ENCODE peak calls at places on chromosomes 2 and 18, in six cellular contexts. E is pancreas, F is DND-41, J is tibial artery, B is stomach, X is K562. W is an unnamed sample.

GRCh38 chr18:65035701-65036100 is 715.1 kb upstream of the CDH7 start:
- DNase-seq in X (no peak), J (no peak), F (no peak), E (no peak), B (no peak), W (no peak)

GRCh38 chr2:180291060-180291459 is 284.0 kb upstream of the CWC22 start:
- DNase-seq in J (no peak), F (no peak), E (no peak), B (no peak), X (no peak), W (peak; percentile 58)

GRCh38 chr2:20603791-20604190 is 47.1 kb downstream of the HS1BP3 start:
- DNase-seq in X (no peak), B (peak; percentile 8), F (no peak), J (no peak), E (no peak), W (no peak)

GRCh38 chr2:206212673-206213513 is 53.2 kb downstream of the EEF1B2 start:
- DNase-seq in J (no peak), F (no peak), B (no peak), X (no peak), E (no peak), W (peak; percentile 62)

GRCh38 chr2:231395188-231396057 is at the start of gene B3GNT7:
- DNase-seq in B (peak; percentile 57), J (no peak), X (no peak), E (peak; percentile 39), F (no peak), W (no peak)

GRCh38 chr2:31365834-31366505 is 48.6 kb downstream of the XDH start:
- DNase-seq in B (no peak), F (no peak), J (no peak), X (no peak), E (no peak), W (no peak)

GRCh38 chr2:10526281-10526680 is 78.2 kb upstream of the ODC1 start:
- DNase-seq in F (no peak), E (no peak), B (no peak), J (no peak), X (no peak), W (no peak)

GRCh38 chr18:58572181-58572580 is 56.7 kb downstream of the ALPK2 start:
- DNase-seq in E (no peak), B (no peak), F (no peak), J (no peak), X (no peak), W (peak; percentile 99)

GRCh38 chr2:142868281-142868762 is 9.1 kb upstream of the KYNU start:
- DNase-seq in X (no peak), E (peak; percentile 8), J (peak; percentile 75), B (peak; percentile 77), F (no peak), W (no peak)

GRCh38 chr18:27715751-27716150 is 461.2 kb downstream of the CDH2 start:
- DNase-seq in E (no peak), J (no peak), F (peak; percentile 20), X (no peak), B (no peak), W (peak; percentile 70)

GRCh38 chr2:185255566-185255965 is 483.0 kb upstream of the FSIP2 start:
- DNase-seq in X (no peak), E (no peak), J (no peak), F (no peak), B (no peak), W (no peak)

GRCh38 chr18:68662779-68663178 is 52.1 kb downstream of the TMX3 start:
- DNase-seq in X (no peak), E (no peak), B (no peak), J (no peak), F (no peak), W (peak; percentile 20)

GRCh38 chr2:18125279-18125678 is 246.8 kb downstream of the KCNS3 start:
- DNase-seq in B (no peak), X (no peak), E (no peak), F (no peak), J (no peak), W (no peak)

GRCh38 chr18:22279741-22280452 is 110.5 kb downstream of the GATA6 start:
- DNase-seq in X (no peak), E (no peak), J (no peak), B (no peak), F (no peak), W (peak; percentile 73)

GRCh38 chr18:48790226-48790863 is 160.4 kb downstream of the SMAD7 start:
- DNase-seq in J (peak; percentile 92), B (peak; percentile 34), F (no peak), E (no peak), X (no peak), W (peak; percentile 76)

GRCh38 chr2:121705390-121705789 is 31.3 kb downstream of the NIFK start:
- DNase-seq in J (no peak), E (no peak), X (no peak), B (no peak), F (no peak), W (no peak)

GRCh38 chr18:62282188-62282629 is 42.9 kb upstream of the TNFRSF11A start:
- DNase-seq in F (no peak), B (no peak), E (no peak), X (no peak), J (no peak), W (peak; percentile 79)

GRCh38 chr2:197453914-197454398 is 604 bp downstream of the COQ10B start:
- DNase-seq in X (peak; percentile 28), B (peak; percentile 70), J (peak; percentile 83), F (no peak), E (peak; percentile 84), W (peak; percentile 95)

GRCh38 chr2:115075800-115076199 is 633.4 kb downstream of the DPP10 start:
- DNase-seq in B (no peak), F (no peak), J (no peak), E (no peak), X (no peak), W (no peak)

GRCh38 chr2:63669596-63669995 is 80.8 kb downstream of the MDH1 start:
- DNase-seq in J (no peak), E (no peak), B (no peak), X (no peak), F (no peak), W (peak; percentile 20)

GRCh38 chr2:144504191-144504590 is 15.7 kb downstream of the ZEB2 start:
- DNase-seq in B (no peak), J (no peak), X (no peak), E (no peak), F (no peak), W (no peak)

GRCh38 chr18:7464245-7464966 is 102.7 kb upstream of the PTPRM start:
- DNase-seq in E (no peak), F (no peak), J (no peak), B (no peak), X (no peak), W (no peak)

GRCh38 chr2:10494351-10495066 is 46.4 kb upstream of the ODC1 start:
- DNase-seq in J (no peak), F (no peak), X (no peak), E (no peak), B (peak; percentile 23), W (no peak)

GRCh38 chr2:165144315-165144714 is 59.5 kb downstream of the SCN3A start:
- DNase-seq in B (no peak), E (no peak), J (no peak), X (no peak), F (no peak), W (no peak)

GRCh38 chr2:17303054-17303453 is 215.2 kb downstream of the RAD51AP2 start:
- DNase-seq in J (no peak), E (no peak), F (no peak), X (no peak), B (no peak), W (peak; percentile 68)

DNA sequence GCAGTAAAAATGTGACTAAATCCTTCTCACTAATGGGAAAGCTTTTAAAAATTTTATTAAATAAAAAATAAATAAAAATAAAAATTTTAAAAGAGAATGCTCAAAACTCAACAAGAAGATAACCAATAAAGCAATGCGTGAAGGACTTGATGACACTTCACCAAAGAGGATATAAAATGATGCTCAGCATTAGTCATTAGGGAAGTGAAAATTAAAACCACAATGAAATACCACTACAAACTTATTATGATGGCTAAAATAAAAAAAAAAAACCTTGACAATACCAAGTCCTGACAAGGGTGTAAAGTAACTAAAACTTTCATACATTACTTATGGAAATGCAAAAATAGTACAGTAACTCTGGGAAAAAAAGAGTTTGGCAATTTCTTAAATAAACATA is 3.3 kb upstream of the WDR75 start:
- DNase-seq in X (no peak), B (no peak), E (no peak), F (no peak), J (no peak), W (no peak)
- H3K4me3 ChIP-seq in X (no peak overlapping the region), B (no peak overlapping the region), E (no peak overlapping the region), F (no peak overlapping the region), J (no peak overlapping the region), W (no peak overlapping the region)

GRCh38 chr2:37880546-37880945 is 44.5 kb upstream of the RMDN2 start:
- DNase-seq in X (no peak), F (no peak), J (no peak), E (no peak), B (no peak), W (no peak)
- TF ChIP-seq CTCF in X (no peak), F (peak; percentile 23), J (no peak), E (no peak), B (no peak), W (no peak)

GRCh38 chr2:237923507-237924163 is 43.2 kb upstream of the UBE2F start:
- DNase-seq in J (peak; percentile 76), B (peak; percentile 67), X (peak; percentile 95), F (no peak), E (peak; percentile 81), W (peak; percentile 72)

GRCh38 chr2:237922641-237923361 is 44.0 kb upstream of the UBE2F start:
- DNase-seq in E (peak; percentile 87), X (no peak), F (no peak), J (no peak), B (no peak), W (no peak)

GRCh38 chr2:237921967-237922492 is 44.8 kb upstream of the UBE2F start:
- DNase-seq in X (no peak), F (no peak), B (no peak), E (no peak), J (no peak), W (no peak)

GRCh38 chr2:237927135-237927534 is 39.7 kb upstream of the UBE2F start:
- DNase-seq in J (no peak), X (no peak), E (no peak), B (no peak), F (no peak), W (no peak)

GRCh38 chr2:237924164-237924534 is 42.7 kb upstream of the UBE2F start:
- DNase-seq in E (no peak), X (no peak), J (no peak), F (no peak), B (no peak), W (no peak)
- H3K4me3 ChIP-seq in E (no peak overlapping the region), X (no peak overlapping the region), J (no peak overlapping the region), F (no peak overlapping the region), B (no peak overlapping the region), W (no peak overlapping the region)

GRCh38 chr2:61700465-61700864 is 153.4 kb downstream of the FAM161A start:
- DNase-seq in B (no peak), X (no peak), J (no peak), E (no peak), F (no peak), W (no peak)

GRCh38 chr2:61690078-61690477 is 151.9 kb upstream of the XPO1 start:
- DNase-seq in X (no peak), J (no peak), B (no peak), E (no peak), F (no peak), W (peak; percentile 4)

GRCh38 chr2:61689526-61689925 is 151.4 kb upstream of the XPO1 start:
- DNase-seq in F (no peak), E (no peak), J (no peak), B (no peak), X (no peak), W (peak; percentile 60)

GRCh38 chr2:61688369-61689334 is 150.5 kb upstream of the XPO1 start:
- DNase-seq in F (no peak), X (no peak), J (no peak), B (no peak), E (no peak), W (no peak)

GRCh38 chr2:61694312-61695274 is 156.4 kb upstream of the XPO1 start:
- DNase-seq in B (peak; percentile 97), E (peak; percentile 95), J (peak; percentile 93), F (peak; percentile 68), X (peak; percentile 98), W (peak; percentile 93)
- TF ChIP-seq CTCF in B (no peak), E (no peak), J (peak; percentile 32), F (peak; percentile 59), X (peak; percentile 86), W (peak; percentile 35)

W was measured in cardiac fibroblast.